ENCODE peak calls at places on chromosomes 11 and 22, in five cellular contexts. R is BJ; I is CD4-positive, alpha-beta T cell; N is GM20000; H is fibroblast of mammary gland. U is an unnamed sample.

GRCh38 chr22:44131412-44131811 is 49.3 kb upstream of the PARVG start:
- DNase-seq in H (no peak), I (no peak), R (no peak), N (no peak), U (no peak)

GRCh38 chr22:42623756-42624446 is 9.2 kb upstream of the POLDIP3 start:
- DNase-seq in I (no peak), H (no peak), N (no peak), R (no peak), U (no peak)

GRCh38 chr11:110376711-110377324 is 52.9 kb upstream of the FDX1 start:
- DNase-seq in H (peak; percentile 85), R (peak; percentile 15), I (no peak), N (peak; percentile 49), U (no peak)

GRCh38 chr11:120914021-120914420 is 109.9 kb upstream of the TBCEL start:
- DNase-seq in R (no peak), H (no peak), I (no peak), N (no peak), U (no peak)

GRCh38 chr22:36327922-36328551 is 59.7 kb downstream of the MYH9 start:
- DNase-seq in R (no peak), H (peak; percentile 52), N (no peak), I (no peak), U (no peak)

GRCh38 chr22:49971232-49972162 is 10.9 kb downstream of the PIM3 start:
- DNase-seq in N (peak; percentile 73), R (no peak), I (no peak), H (peak; percentile 63), U (no peak)

GRCh38 chr11:119666061-119666460 is 62.9 kb downstream of the NECTIN1 start:
- DNase-seq in I (no peak), H (no peak), R (no peak), N (no peak), U (no peak)

GRCh38 chr22:25051073-25051472 is 98.6 kb downstream of the KIAA1671 start:
- DNase-seq in N (no peak), I (no peak), R (no peak), H (no peak), U (no peak)

GRCh38 chr22:50600541-50600940 is at the start of gene MAPK8IP2:
- DNase-seq in H (no peak), N (peak; percentile 77), R (no peak), I (no peak), U (no peak)

GRCh38 chr22:38034884-38035529 is 22.2 kb upstream of the PICK1 start:
- DNase-seq in I (no peak), R (no peak), H (no peak), N (no peak), U (no peak)

GRCh38 chr11:97993565-97993964 is 1027.2 kb upstream of the CNTN5 start:
- DNase-seq in I (no peak), H (no peak), N (no peak), R (no peak), U (no peak)

GRCh38 chr11:69674267-69674885 is 777 bp downstream of the LTO1 start:
- DNase-seq in I (no peak), R (no peak), N (no peak), H (peak; percentile 92), U (no peak)

GRCh38 chr11:7449841-7450214 is 35.5 kb upstream of the OLFML1 start:
- DNase-seq in I (no peak), R (no peak), H (no peak), N (no peak), U (no peak)

GRCh38 chr11:61460986-61461385 is 31.1 kb downstream of the SDHAF2 start:
- DNase-seq in H (peak; percentile 23), R (no peak), I (no peak), N (no peak), U (no peak)

GRCh38 chr11:3157381-3158130 is 7.6 kb downstream of the OSBPL5 start:
- DNase-seq in H (peak; percentile 46), N (no peak), R (no peak), I (no peak), U (no peak)

GRCh38 chr11:126456783-126457542 is 101.5 kb downstream of the ST3GAL4 start:
- DNase-seq in R (no peak), H (no peak), N (no peak), I (no peak), U (no peak)

GRCh38 chr11:8581300-8581699 is 12.7 kb downstream of the STK33 start:
- DNase-seq in N (no peak), I (no peak), H (peak; percentile 77), R (no peak), U (no peak)

GRCh38 chr11:66288138-66288865 is 641 bp downstream of the YIF1A start:
- DNase-seq in N (peak; percentile 43), H (no peak), R (no peak), I (no peak), U (no peak)

GRCh38 chr11:120929664-120930154 is 94.2 kb upstream of the TBCEL start:
- DNase-seq in N (peak; percentile 66), I (peak; percentile 6), H (peak; percentile 38), R (no peak), U (peak; percentile 40)

GRCh38 chr22:26828311-26828710 is 170.9 kb downstream of the MIAT start:
- DNase-seq in N (peak; percentile 22), H (no peak), I (no peak), R (no peak), U (peak; percentile 20)

GRCh38 chr11:94786264-94787126 is 18.3 kb downstream of the AMOTL1 start:
- DNase-seq in N (peak; percentile 26), R (no peak), I (no peak), H (peak; percentile 69), U (no peak)

GRCh38 chr11:86172894-86173293 is 71.7 kb upstream of the EED start:
- DNase-seq in R (no peak), I (no peak), H (no peak), N (no peak), U (no peak)

GRCh38 chr11:126113515-126113957 is 50.9 kb upstream of the CDON start:
- DNase-seq in I (no peak), N (no peak), R (peak; percentile 95), H (peak; percentile 99), U (no peak)

GRCh38 chr11:116357769-116358544 is 414.8 kb downstream of the BUD13 start:
- DNase-seq in I (no peak), N (no peak), R (no peak), H (peak; percentile 1), U (peak; percentile 13)